ENCODE peak calls at places on chromosomes 7 and 10, in seven cellular contexts. P is endodermal cell, I is PC-3, M is Panc1, G is cardiac muscle cell, Z is BE2C, E is psoas muscle. D is an unnamed sample. For H3K27me3 and H3K9me3, the result is how much of the 10 kb centered on the place peaks cover.

GRCh38 chr10:117615649-117616048 is 73.1 kb downstream of the EMX2 start:
- DNase-seq in E (no peak), G (no peak), M (no peak), Z (no peak), P (peak), I (no peak), D (no peak)

GRCh38 chr7:2903686-2904162 is 59.6 kb upstream of the GNA12 start:
- DNase-seq in E (no peak), M (no peak), G (no peak), Z (no peak), P (no peak), I (no peak), D (no peak)

GRCh38 chr10:34377833-34378232 is 437.3 kb downstream of the PARD3 start:
- DNase-seq in G (no peak), M (no peak), I (no peak), E (no peak), P (peak), Z (no peak), D (no peak)

GRCh38 chr7:28155019-28155660 is 25.5 kb downstream of the JAZF1 start:
- DNase-seq in P (no peak), Z (no peak), I (peak), G (no peak), E (no peak), M (no peak), D (no peak)

GRCh38 chr7:1368150-1368681 is 91.1 kb downstream of the MICALL2 start:
- DNase-seq in M (no peak), P (no peak), I (no peak), G (peak), E (no peak), Z (no peak), D (no peak)

GRCh38 chr7:123798527-123799188 is 46.3 kb upstream of the HYAL4 start:
- DNase-seq in I (peak), G (no peak), M (no peak), Z (no peak), E (no peak), P (no peak), D (no peak)

GRCh38 chr7:157476201-157476600 is 139.4 kb downstream of the DNAJB6 start:
- DNase-seq in E (no peak), M (no peak), P (peak), Z (no peak), I (no peak), G (no peak), D (no peak)

GRCh38 chr7:956031-956430 is 1.6 kb upstream of the ADAP1 start:
- DNase-seq in Z (no peak), E (peak), P (no peak), I (no peak), M (no peak), G (no peak), D (no peak)

GRCh38 chr7:29375641-29376562 is 181.3 kb downstream of the CHN2 start:
- DNase-seq in Z (no peak), I (peak), M (no peak), E (no peak), P (peak), G (no peak), D (peak)

GRCh38 chr10:24415455-24416169 is 206.7 kb downstream of the KIAA1217 start:
- DNase-seq in Z (peak), I (peak), G (peak), P (peak), M (no peak), E (peak), D (peak)

GRCh38 chr7:92035576-92035975 is 94.9 kb downstream of the AKAP9 start:
- DNase-seq in P (no peak), Z (no peak), G (no peak), I (no peak), E (no peak), M (no peak), D (no peak)

GRCh38 chr7:72161534-72161933 is 250.6 kb downstream of the CALN1 start:
- DNase-seq in M (no peak), Z (peak), P (peak), G (no peak), E (no peak), I (no peak), D (no peak)

GRCh38 chr7:93895859-93896258 is 5.3 kb upstream of the TFPI2 start:
- DNase-seq in M (no peak), G (no peak), P (no peak), I (no peak), E (no peak), Z (no peak), D (no peak)

GRCh38 chr10:75070478-75071163 is 40.8 kb upstream of the SAMD8 start:
- DNase-seq in P (no peak), G (no peak), Z (no peak), I (no peak), E (no peak), M (no peak), D (no peak)

GRCh38 chr7:119988401-119988800 is 284.6 kb upstream of the KCND2 start:
- DNase-seq in E (no peak), I (no peak), G (no peak), P (no peak), Z (no peak), M (no peak), D (no peak)

GRCh38 chr7:119984247-119984646 is 288.7 kb upstream of the KCND2 start:
- DNase-seq in I (no peak), P (no peak), M (no peak), E (no peak), G (no peak), Z (no peak), D (no peak)

GRCh38 chr7:119982884-119983283 is 290.1 kb upstream of the KCND2 start:
- DNase-seq in Z (no peak), I (no peak), P (no peak), E (no peak), M (no peak), G (no peak), D (no peak)

GRCh38 chr7:119983468-119983867 is 289.5 kb upstream of the KCND2 start:
- DNase-seq in G (no peak), E (no peak), Z (no peak), M (no peak), P (no peak), I (no peak), D (no peak)
- H3K4me3 ChIP-seq in G (no peak), E (no peak), Z (no peak), M (no peak), P (no peak), I (no peak), D (no peak)

GRCh38 chr10:121129266-121129665 is 278.1 kb downstream of the WDR11 start:
- DNase-seq in E (no peak), Z (no peak), P (no peak), G (no peak), I (no peak), M (no peak), D (no peak)
- H3K27me3 ChIP-seq in E (under half), Z (under half), P (under half), G (under half), I (half or more), M (under half), D (under half)

DNA sequence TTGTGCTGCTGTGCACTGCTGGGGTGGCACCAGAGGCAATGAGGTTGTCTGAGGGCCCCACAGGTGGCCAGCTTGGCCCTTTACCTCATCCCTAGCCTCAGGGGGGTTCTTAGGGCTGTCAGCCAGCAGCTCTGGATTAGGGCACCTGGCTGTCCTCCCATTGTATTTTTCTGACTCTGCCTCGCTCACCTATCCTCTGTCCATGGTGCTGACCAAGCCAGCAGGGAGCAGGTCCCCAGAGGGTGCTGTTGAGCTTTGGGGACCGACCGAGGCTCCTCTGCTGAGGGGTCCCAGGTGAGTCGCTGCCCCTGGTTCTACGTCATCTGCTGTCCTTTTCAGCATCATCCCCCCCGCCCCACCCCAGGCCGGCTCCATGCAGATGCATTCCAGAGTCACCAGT is 32.1 kb upstream of the ZNF735 start:
- DNase-seq in I (peak), P (peak), E (no peak), G (no peak), M (no peak), Z (no peak), D (no peak)
- H3K9me3 ChIP-seq in I (under half), P (half or more), E (under half), G (under half), M (under half), Z (under half), D (under half)

GRCh38 chr7:16985621-16986020 is 103.8 kb upstream of the AGR3 start:
- DNase-seq in P (no peak), E (no peak), I (no peak), Z (no peak), M (no peak), G (no peak), D (no peak)

GRCh38 chr7:16986775-16987174 is 105.0 kb upstream of the AGR3 start:
- DNase-seq in E (no peak), M (no peak), P (no peak), Z (no peak), I (no peak), G (no peak), D (no peak)

GRCh38 chr7:16993543-16993942 is 111.8 kb upstream of the AGR3 start:
- DNase-seq in P (no peak), Z (peak), M (no peak), I (no peak), E (no peak), G (no peak), D (no peak)

GRCh38 chr7:16991551-16991950 is 109.8 kb upstream of the AGR3 start:
- DNase-seq in Z (no peak), I (no peak), M (no peak), E (no peak), G (no peak), P (no peak), D (no peak)

GRCh38 chr7:16989883-16990413 is 108.2 kb upstream of the AGR3 start:
- DNase-seq in G (no peak), P (no peak), Z (peak), M (peak), I (peak), E (peak), D (peak)
- H3K4me3 ChIP-seq in G (no peak), P (no peak), Z (no peak), M (peak), I (peak), E (no peak), D (peak)

GRCh38 chr10:101771380-101771779 is 4.5 kb downstream of the FGF8 start:
- DNase-seq in E (no peak), P (no peak), M (no peak), Z (no peak), G (no peak), I (no peak), D (no peak)

GRCh38 chr10:101773923-101774588 is 1.9 kb downstream of the FGF8 start:
- DNase-seq in G (no peak), M (no peak), Z (no peak), E (no peak), I (no peak), P (peak), D (no peak)

GRCh38 chr10:101774589-101775272 is 1.2 kb downstream of the FGF8 start:
- DNase-seq in G (no peak), I (no peak), E (no peak), M (no peak), Z (no peak), P (peak), D (no peak)

GRCh38 chr10:101772017-101772894 is 3.7 kb downstream of the FGF8 start:
- DNase-seq in Z (no peak), P (peak), E (peak), G (no peak), M (no peak), I (no peak), D (no peak)

DNA sequence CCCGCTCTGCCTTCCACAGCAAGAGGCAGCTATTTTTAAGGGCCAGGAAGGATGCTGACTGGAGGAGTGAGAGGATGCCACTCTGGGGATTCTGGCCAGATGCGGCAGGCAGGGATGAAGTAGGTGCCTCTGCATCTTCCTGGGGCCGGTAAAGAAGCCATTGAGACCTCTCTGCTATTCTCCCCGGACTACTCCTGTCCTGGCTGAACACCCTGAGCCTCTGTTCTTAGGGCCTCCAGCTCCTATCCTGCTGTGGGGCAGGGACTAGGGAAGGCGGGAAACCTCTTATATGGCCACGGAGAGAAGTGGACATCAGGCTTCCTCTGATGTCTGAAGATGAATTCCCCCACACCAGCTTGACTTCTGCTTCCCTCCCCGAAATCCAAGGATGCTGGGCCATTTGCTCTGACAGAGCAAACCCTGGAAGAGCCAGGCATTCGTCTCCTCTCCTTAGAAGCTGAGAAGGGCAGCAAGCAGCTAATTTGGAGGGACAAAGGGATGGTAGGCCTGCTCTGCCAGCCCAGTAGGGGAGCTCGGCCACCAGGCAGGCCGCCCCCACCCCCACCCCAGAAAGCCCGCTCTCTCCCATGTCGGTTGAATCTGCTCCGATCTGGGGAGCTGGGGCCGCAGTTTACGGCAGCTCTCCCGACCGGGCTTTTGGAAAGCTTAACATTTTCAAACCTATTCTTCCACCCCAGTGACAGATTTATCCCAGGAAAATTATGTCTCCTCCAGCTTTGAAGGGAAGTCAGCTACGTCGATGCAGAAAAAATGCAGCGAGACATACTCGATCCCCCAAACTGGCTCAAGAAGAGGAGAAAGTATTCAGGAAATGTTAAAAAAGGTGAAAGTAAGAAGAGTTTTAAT is 2.8 kb downstream of the FGF8 start:
- DNase-seq in E (no peak), I (no peak), M (no peak), Z (no peak), P (peak), G (no peak), D (no peak)
- H3K27me3 ChIP-seq in E (under half), I (under half), M (under half), Z (under half), P (under half), G (under half), D (under half)

DNA sequence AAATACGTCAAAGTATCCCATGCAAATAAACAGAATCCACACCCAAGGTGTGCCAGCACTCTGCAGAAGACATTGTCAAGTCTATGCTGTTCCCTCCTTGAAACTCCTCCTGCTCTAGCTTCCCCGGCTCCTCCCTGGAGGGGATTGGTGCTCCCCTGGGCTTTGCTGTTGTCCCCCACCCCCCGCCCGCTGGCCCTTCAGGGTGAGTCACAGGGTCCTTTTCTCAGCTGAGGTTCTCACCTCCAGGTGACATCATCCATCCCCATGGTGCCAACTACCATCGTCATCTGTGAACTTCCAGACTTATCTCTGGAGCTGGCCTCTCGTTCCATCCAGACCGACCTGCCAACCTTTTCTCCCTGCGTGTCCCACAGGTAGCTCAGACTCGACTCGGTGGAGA is 77.0 kb downstream of the ITIH5 start:
- DNase-seq in E (no peak), M (no peak), Z (no peak), G (no peak), I (no peak), P (peak), D (no peak)
- H3K9me3 ChIP-seq in E (under half), M (under half), Z (under half), G (under half), I (under half), P (under half), D (under half)

GRCh38 chr10:86364551-86365345 is 1.8 kb downstream of the GRID1 start:
- DNase-seq in P (peak), I (no peak), M (no peak), E (peak), G (peak), Z (peak), D (no peak)

GRCh38 chr10:86365346-86366032 is 1.1 kb downstream of the GRID1 start:
- DNase-seq in P (peak), Z (no peak), G (no peak), E (peak), M (no peak), I (no peak), D (no peak)

GRCh38 chr10:86366902-86367338 is 325 bp upstream of the GRID1 start:
- DNase-seq in E (peak), G (no peak), I (no peak), P (no peak), Z (no peak), M (no peak), D (no peak)

GRCh38 chr10:86367339-86367951 is 850 bp upstream of the GRID1 start:
- DNase-seq in I (no peak), G (peak), E (no peak), P (peak), M (no peak), Z (no peak), D (no peak)

GRCh38 chr10:86366033-86366901 is at the start of gene GRID1:
- DNase-seq in I (no peak), Z (peak), M (no peak), G (peak), E (peak), P (peak), D (peak)
- H3K4me3 ChIP-seq in I (no peak), Z (peak), M (peak), G (peak), E (peak), P (no peak), D (peak)

D was measured in MG63.